ENCODE peak calls at places on chromosome 2, in six cellular contexts. One of them, this sample, is unnamed. For H3K4me1, the result is how much of the 10 kb centered on the place peaks cover.

GRCh38 chr2:47172156-47172921 is 17.2 kb upstream of the STPG4 start:
- DNase-seq in OCI-LY7: no peak
- DNase-seq in right atrium auricular region: no peak
- DNase-seq in adipocyte: no peak
- DNase-seq in astrocyte: no peak
- DNase-seq in neural progenitor cell: no peak
- DNase-seq in this sample: peak

GRCh38 chr2:100109986-100110980 is 32.1 kb downstream of the AFF3 start:
- DNase-seq in OCI-LY7: peak
- DNase-seq in right atrium auricular region: no peak
- DNase-seq in adipocyte: no peak
- DNase-seq in astrocyte: no peak
- DNase-seq in neural progenitor cell: no peak
- DNase-seq in this sample: no peak

GRCh38 chr2:13681936-13682335 is 950.6 kb upstream of the LRATD1 start:
- DNase-seq in OCI-LY7: no peak
- DNase-seq in right atrium auricular region: no peak
- DNase-seq in adipocyte: peak
- DNase-seq in astrocyte: peak
- DNase-seq in neural progenitor cell: no peak
- DNase-seq in this sample: no peak

GRCh38 chr2:52658598-52658997 is 1109.0 kb upstream of the CHAC2 start:
- DNase-seq in OCI-LY7: no peak
- DNase-seq in right atrium auricular region: no peak
- DNase-seq in adipocyte: peak
- DNase-seq in astrocyte: peak
- DNase-seq in neural progenitor cell: no peak
- DNase-seq in this sample: peak

GRCh38 chr2:124649001-124649400 is 623.9 kb downstream of the CNTNAP5 start:
- DNase-seq in OCI-LY7: no peak
- DNase-seq in right atrium auricular region: no peak
- DNase-seq in adipocyte: no peak
- DNase-seq in astrocyte: no peak
- DNase-seq in neural progenitor cell: no peak
- DNase-seq in this sample: no peak

GRCh38 chr2:68237404-68237803 is 14.9 kb downstream of the PPP3R1 start:
- DNase-seq in OCI-LY7: no peak
- DNase-seq in right atrium auricular region: no peak
- DNase-seq in adipocyte: peak
- DNase-seq in astrocyte: peak
- DNase-seq in neural progenitor cell: no peak
- DNase-seq in this sample: peak

GRCh38 chr2:176018708-176019107 is 16.6 kb upstream of the LNPK start:
- DNase-seq in OCI-LY7: no peak
- DNase-seq in right atrium auricular region: no peak
- DNase-seq in adipocyte: peak
- DNase-seq in astrocyte: no peak
- DNase-seq in neural progenitor cell: no peak
- DNase-seq in this sample: no peak

GRCh38 chr2:134124047-134124753 is 129.7 kb upstream of the MGAT5 start:
- DNase-seq in OCI-LY7: peak
- DNase-seq in right atrium auricular region: no peak
- DNase-seq in adipocyte: peak
- DNase-seq in astrocyte: no peak
- DNase-seq in neural progenitor cell: no peak
- DNase-seq in this sample: no peak

GRCh38 chr2:191869178-191869577 is 22.3 kb upstream of the CAVIN2 start:
- DNase-seq in OCI-LY7: no peak
- DNase-seq in right atrium auricular region: no peak
- DNase-seq in adipocyte: peak
- DNase-seq in astrocyte: no peak
- DNase-seq in neural progenitor cell: peak
- DNase-seq in this sample: peak

GRCh38 chr2:181103659-181104058 is 123.3 kb downstream of the UBE2E3 start:
- DNase-seq in OCI-LY7: no peak
- DNase-seq in right atrium auricular region: no peak
- DNase-seq in adipocyte: no peak
- DNase-seq in astrocyte: no peak
- DNase-seq in neural progenitor cell: no peak
- DNase-seq in this sample: no peak

GRCh38 chr2:219769044-219770030 is 141.9 kb downstream of the SLC4A3 start:
- DNase-seq in OCI-LY7: no peak
- DNase-seq in right atrium auricular region: no peak
- DNase-seq in adipocyte: peak
- DNase-seq in astrocyte: peak
- DNase-seq in neural progenitor cell: no peak
- DNase-seq in this sample: no peak

GRCh38 chr2:235511187-235511661 is 17.4 kb downstream of the AGAP1 start:
- DNase-seq in OCI-LY7: no peak
- DNase-seq in right atrium auricular region: no peak
- DNase-seq in adipocyte: peak
- DNase-seq in astrocyte: peak
- DNase-seq in neural progenitor cell: no peak
- DNase-seq in this sample: peak

GRCh38 chr2:148670773-148671172 is 26.2 kb downstream of the EPC2 start:
- DNase-seq in OCI-LY7: no peak
- DNase-seq in right atrium auricular region: no peak
- DNase-seq in adipocyte: no peak
- DNase-seq in astrocyte: no peak
- DNase-seq in neural progenitor cell: no peak
- DNase-seq in this sample: no peak

GRCh38 chr2:109663721-109664120 is 49.6 kb downstream of the SOWAHC start:
- DNase-seq in OCI-LY7: no peak
- DNase-seq in right atrium auricular region: peak
- DNase-seq in adipocyte: peak
- DNase-seq in astrocyte: peak
- DNase-seq in neural progenitor cell: no peak
- DNase-seq in this sample: no peak

GRCh38 chr2:41409328-41409727 is 638.5 kb upstream of the PKDCC start:
- DNase-seq in OCI-LY7: no peak
- DNase-seq in right atrium auricular region: no peak
- DNase-seq in adipocyte: no peak
- DNase-seq in astrocyte: no peak
- DNase-seq in neural progenitor cell: peak
- DNase-seq in this sample: no peak

GRCh38 chr2:147937744-147938349 is 82.7 kb downstream of the ORC4 start:
- DNase-seq in OCI-LY7: peak
- DNase-seq in right atrium auricular region: no peak
- DNase-seq in adipocyte: peak
- DNase-seq in astrocyte: no peak
- DNase-seq in neural progenitor cell: peak
- DNase-seq in this sample: peak

GRCh38 chr2:101752708-101753107 is 55.2 kb downstream of the MAP4K4 start:
- DNase-seq in OCI-LY7: no peak
- DNase-seq in right atrium auricular region: no peak
- DNase-seq in adipocyte: no peak
- DNase-seq in astrocyte: no peak
- DNase-seq in neural progenitor cell: no peak
- DNase-seq in this sample: peak

GRCh38 chr2:180622122-180622918 is 358.1 kb upstream of the UBE2E3 start:
- DNase-seq in OCI-LY7: no peak
- DNase-seq in right atrium auricular region: no peak
- DNase-seq in adipocyte: peak
- DNase-seq in astrocyte: peak
- DNase-seq in neural progenitor cell: no peak
- DNase-seq in this sample: peak

GRCh38 chr2:239429473-239430350 is 28.9 kb upstream of the HDAC4 start:
- DNase-seq in OCI-LY7: no peak
- DNase-seq in right atrium auricular region: no peak
- DNase-seq in adipocyte: peak
- DNase-seq in astrocyte: no peak
- DNase-seq in neural progenitor cell: no peak
- DNase-seq in this sample: no peak

GRCh38 chr2:147365577-147365976 is 479.3 kb upstream of the ACVR2A start:
- DNase-seq in OCI-LY7: no peak
- DNase-seq in right atrium auricular region: no peak
- DNase-seq in adipocyte: no peak
- DNase-seq in astrocyte: no peak
- DNase-seq in neural progenitor cell: peak
- DNase-seq in this sample: no peak

GRCh38 chr2:147182260-147182659 is 662.6 kb upstream of the ACVR2A start:
- DNase-seq in OCI-LY7: no peak
- DNase-seq in right atrium auricular region: no peak
- DNase-seq in adipocyte: no peak
- DNase-seq in astrocyte: no peak
- DNase-seq in neural progenitor cell: no peak
- DNase-seq in this sample: no peak

GRCh38 chr2:129923265-129924141 is 56.0 kb upstream of the RAB6C start:
- DNase-seq in OCI-LY7: peak
- DNase-seq in right atrium auricular region: peak
- DNase-seq in adipocyte: peak
- DNase-seq in astrocyte: peak
- DNase-seq in neural progenitor cell: peak
- DNase-seq in this sample: peak

GRCh38 chr2:127911737-127912136 is 26.0 kb upstream of the AMMECR1L start:
- DNase-seq in OCI-LY7: no peak
- DNase-seq in right atrium auricular region: no peak
- DNase-seq in adipocyte: no peak
- DNase-seq in astrocyte: no peak
- DNase-seq in neural progenitor cell: no peak
- DNase-seq in this sample: no peak

GRCh38 chr2:74982581-74982980 is 24.1 kb downstream of the POLE4 start:
- DNase-seq in OCI-LY7: no peak
- DNase-seq in right atrium auricular region: no peak
- DNase-seq in adipocyte: no peak
- DNase-seq in astrocyte: no peak
- DNase-seq in neural progenitor cell: no peak
- DNase-seq in this sample: no peak

GRCh38 chr2:13114391-13114790 is 397.7 kb downstream of the TRIB2 start:
- DNase-seq in OCI-LY7: no peak
- DNase-seq in right atrium auricular region: no peak
- DNase-seq in adipocyte: no peak
- DNase-seq in astrocyte: peak
- DNase-seq in neural progenitor cell: no peak
- DNase-seq in this sample: no peak

GRCh38 chr2:236548179-236548918 is 21.3 kb upstream of the ACKR3 start:
- DNase-seq in OCI-LY7: no peak
- DNase-seq in right atrium auricular region: no peak
- DNase-seq in adipocyte: peak
- DNase-seq in astrocyte: peak
- DNase-seq in neural progenitor cell: no peak
- DNase-seq in this sample: no peak

GRCh38 chr2:236551843-236552542 is 17.6 kb upstream of the ACKR3 start:
- DNase-seq in OCI-LY7: no peak
- DNase-seq in right atrium auricular region: no peak
- DNase-seq in adipocyte: no peak
- DNase-seq in astrocyte: no peak
- DNase-seq in neural progenitor cell: no peak
- DNase-seq in this sample: no peak

GRCh38 chr2:236549165-236549564 is 20.5 kb upstream of the ACKR3 start:
- DNase-seq in OCI-LY7: no peak
- DNase-seq in right atrium auricular region: no peak
- DNase-seq in adipocyte: no peak
- DNase-seq in astrocyte: no peak
- DNase-seq in neural progenitor cell: no peak
- DNase-seq in this sample: no peak

GRCh38 chr2:236550701-236551465 is 18.7 kb upstream of the ACKR3 start:
- DNase-seq in OCI-LY7: peak
- DNase-seq in right atrium auricular region: no peak
- DNase-seq in adipocyte: no peak
- DNase-seq in astrocyte: no peak
- DNase-seq in neural progenitor cell: no peak
- DNase-seq in this sample: no peak

GRCh38 chr2:236550298-236550697 is 19.3 kb upstream of the ACKR3 start:
- DNase-seq in OCI-LY7: no peak
- DNase-seq in right atrium auricular region: no peak
- DNase-seq in adipocyte: no peak
- DNase-seq in astrocyte: no peak
- DNase-seq in neural progenitor cell: no peak
- DNase-seq in this sample: no peak
- H3K4me1 ChIP-seq in OCI-LY7: half or more
- H3K4me1 ChIP-seq in right atrium auricular region: under half
- H3K4me1 ChIP-seq in adipocyte: under half
- H3K4me1 ChIP-seq in astrocyte: under half
- H3K4me1 ChIP-seq in neural progenitor cell: under half
- H3K4me1 ChIP-seq in this sample: under half

GRCh38 chr2:212361174-212361756 is 177.3 kb downstream of the ERBB4 start:
- DNase-seq in OCI-LY7: no peak
- DNase-seq in right atrium auricular region: no peak
- DNase-seq in adipocyte: no peak
- DNase-seq in astrocyte: no peak
- DNase-seq in neural progenitor cell: no peak
- DNase-seq in this sample: no peak

GRCh38 chr2:212357606-212358005 is 181.0 kb downstream of the ERBB4 start:
- DNase-seq in OCI-LY7: no peak
- DNase-seq in right atrium auricular region: no peak
- DNase-seq in adipocyte: no peak
- DNase-seq in astrocyte: no peak
- DNase-seq in neural progenitor cell: no peak
- DNase-seq in this sample: no peak

GRCh38 chr2:212360068-212360460 is 178.5 kb downstream of the ERBB4 start:
- DNase-seq in OCI-LY7: no peak
- DNase-seq in right atrium auricular region: no peak
- DNase-seq in adipocyte: no peak
- DNase-seq in astrocyte: no peak
- DNase-seq in neural progenitor cell: no peak
- DNase-seq in this sample: no peak

GRCh38 chr2:212364106-212364505 is 174.5 kb downstream of the ERBB4 start:
- DNase-seq in OCI-LY7: no peak
- DNase-seq in right atrium auricular region: no peak
- DNase-seq in adipocyte: peak
- DNase-seq in astrocyte: peak
- DNase-seq in neural progenitor cell: peak
- DNase-seq in this sample: peak

GRCh38 chr2:212359425-212360067 is 179.1 kb downstream of the ERBB4 start:
- DNase-seq in OCI-LY7: no peak
- DNase-seq in right atrium auricular region: no peak
- DNase-seq in adipocyte: no peak
- DNase-seq in astrocyte: no peak
- DNase-seq in neural progenitor cell: peak
- DNase-seq in this sample: no peak
- H3K4me1 ChIP-seq in OCI-LY7: under half
- H3K4me1 ChIP-seq in right atrium auricular region: under half
- H3K4me1 ChIP-seq in adipocyte: under half
- H3K4me1 ChIP-seq in astrocyte: under half
- H3K4me1 ChIP-seq in neural progenitor cell: under half
- H3K4me1 ChIP-seq in this sample: under half

GRCh38 chr2:16674154-16674553 is 8.5 kb upstream of the CYRIA start:
- DNase-seq in OCI-LY7: no peak
- DNase-seq in right atrium auricular region: no peak
- DNase-seq in adipocyte: no peak
- DNase-seq in astrocyte: no peak
- DNase-seq in neural progenitor cell: no peak
- DNase-seq in this sample: no peak
- H3K4me1 ChIP-seq in OCI-LY7: under half
- H3K4me1 ChIP-seq in right atrium auricular region: under half
- H3K4me1 ChIP-seq in adipocyte: under half
- H3K4me1 ChIP-seq in astrocyte: under half
- H3K4me1 ChIP-seq in neural progenitor cell: under half
- H3K4me1 ChIP-seq in this sample: under half

DNA sequence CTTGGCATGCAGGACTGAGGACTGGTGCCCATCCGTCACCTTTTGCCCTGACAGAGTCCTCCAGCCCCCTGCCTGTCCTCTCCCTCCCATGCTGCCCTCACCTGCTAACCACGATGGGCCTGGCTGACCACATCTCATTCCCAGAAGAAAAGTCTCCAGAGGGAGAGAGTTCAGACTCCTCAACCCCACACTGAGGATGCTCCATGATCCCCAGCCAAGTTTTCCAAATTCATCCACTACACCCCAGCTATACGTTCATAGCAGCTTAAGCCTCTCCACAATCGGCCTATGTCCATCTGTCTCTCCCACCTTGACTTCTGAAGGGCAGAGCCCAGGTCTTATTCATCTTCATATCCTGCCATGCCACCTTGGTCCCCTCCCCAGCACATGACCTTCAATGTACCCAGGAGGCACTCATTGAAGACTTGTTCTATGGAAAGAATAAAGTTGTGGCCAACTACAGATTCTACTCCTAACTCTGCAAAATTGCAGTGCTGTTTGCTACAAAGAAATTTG is 115.6 kb upstream of the ID2 start:
- DNase-seq in OCI-LY7: no peak
- DNase-seq in right atrium auricular region: no peak
- DNase-seq in adipocyte: no peak
- DNase-seq in astrocyte: no peak
- DNase-seq in neural progenitor cell: no peak
- DNase-seq in this sample: no peak
- H3K4me1 ChIP-seq in OCI-LY7: half or more
- H3K4me1 ChIP-seq in right atrium auricular region: under half
- H3K4me1 ChIP-seq in adipocyte: under half
- H3K4me1 ChIP-seq in astrocyte: under half
- H3K4me1 ChIP-seq in neural progenitor cell: under half
- H3K4me1 ChIP-seq in this sample: under half

This sample was measured in endothelial cell of umbilical vein.